ENCODE peak calls at places on chromosomes 5 and 9, in five cellular contexts. N is gastrocnemius medialis, C is lower leg skin, U is fibroblast of pulmonary artery, Z is tibial nerve. M is an unnamed sample.

GRCh38 chr5:39501403-39501802 is 76.6 kb upstream of the DAB2 start:
- DNase-seq in N (no peak), C (no peak), U (peak; percentile 81), Z (peak; percentile 54), M (peak; percentile 48)

GRCh38 chr9:135105938-135106491 is 18.5 kb downstream of the OLFM1 start:
- DNase-seq in N (no peak), C (no peak), U (no peak), Z (no peak), M (no peak)

GRCh38 chr9:85508616-85509015 is 233.1 kb downstream of the AGTPBP1 start:
- DNase-seq in N (no peak), C (no peak), U (peak; percentile 17), Z (no peak), M (no peak)

GRCh38 chr5:154268073-154268472 is 77.5 kb downstream of the GALNT10 start:
- DNase-seq in N (no peak), C (no peak), U (no peak), Z (no peak), M (no peak)

GRCh38 chr5:160339406-160340140 is 27.2 kb upstream of the CCNJL start:
- DNase-seq in N (no peak), C (no peak), U (no peak), Z (no peak), M (no peak)

GRCh38 chr9:129397335-129397734 is 219.3 kb upstream of the IER5L start:
- DNase-seq in N (no peak), C (no peak), U (no peak), Z (no peak), M (no peak)

GRCh38 chr5:96235008-96235910 is 197.8 kb downstream of the PCSK1 start:
- DNase-seq in N (no peak), C (no peak), U (no peak), Z (no peak), M (no peak)

GRCh38 chr5:157592594-157592993 is 17.0 kb upstream of the ADAM19 start:
- DNase-seq in N (no peak), C (no peak), U (no peak), Z (no peak), M (no peak)

GRCh38 chr5:15598294-15598902 is 98.4 kb downstream of the FBXL7 start:
- DNase-seq in N (no peak), C (no peak), U (no peak), Z (peak; percentile 15), M (no peak)

GRCh38 chr5:40616791-40617190 is 62.9 kb upstream of the PTGER4 start:
- DNase-seq in N (no peak), C (no peak), U (no peak), Z (no peak), M (no peak)

GRCh38 chr9:36970007-36970888 is 63.8 kb downstream of the PAX5 start:
- DNase-seq in N (no peak), C (peak; percentile 78), U (no peak), Z (no peak), M (no peak)

GRCh38 chr9:128394404-128395168 is 23.4 kb downstream of the URM1 start:
- DNase-seq in N (no peak), C (no peak), U (no peak), Z (no peak), M (no peak)

GRCh38 chr5:62729662-62730061 is 151.0 kb downstream of the LRRC70 start:
- DNase-seq in N (no peak), C (no peak), U (no peak), Z (no peak), M (no peak)

GRCh38 chr5:54173251-54173650 is 137.1 kb downstream of the ARL15 start:
- DNase-seq in N (no peak), C (no peak), U (no peak), Z (no peak), M (no peak)

GRCh38 chr5:81751836-81752643 is 1.1 kb upstream of the SSBP2 start:
- DNase-seq in N (no peak), C (peak; percentile 89), U (no peak), Z (peak; percentile 55), M (no peak)

GRCh38 chr9:84620338-84620737 is 49.2 kb upstream of the NTRK2 start:
- DNase-seq in N (no peak), C (no peak), U (no peak), Z (no peak), M (no peak)

GRCh38 chr5:16819522-16820167 is 116.4 kb downstream of the MYO10 start:
- DNase-seq in N (no peak), C (no peak), U (peak; percentile 66), Z (no peak), M (no peak)

GRCh38 chr5:2188137-2188536 is 305.4 kb upstream of the IRX4 start:
- DNase-seq in N (no peak), C (no peak), U (no peak), Z (no peak), M (no peak)

GRCh38 chr5:167485395-167485794 is 806.0 kb upstream of the WWC1 start:
- DNase-seq in N (no peak), C (no peak), U (no peak), Z (no peak), M (no peak)

GRCh38 chr5:124395287-124395686 is 351.2 kb downstream of the ZNF608 start:
- DNase-seq in N (peak; percentile 8), C (no peak), U (no peak), Z (no peak), M (no peak)

GRCh38 chr5:157198277-157199058 is 17.8 kb downstream of the ITK start:
- DNase-seq in N (no peak), C (no peak), U (no peak), Z (no peak), M (no peak)

GRCh38 chr9:113563856-113564514 is 100.5 kb downstream of the RGS3 start:
- DNase-seq in N (no peak), C (peak; percentile 82), U (no peak), Z (no peak), M (peak; percentile 11)

GRCh38 chr9:36948051-36948450 is 86.0 kb downstream of the PAX5 start:
- DNase-seq in N (no peak), C (peak; percentile 68), U (no peak), Z (no peak), M (no peak)

GRCh38 chr5:179241175-179241574 is 104.1 kb downstream of the ADAMTS2 start:
- DNase-seq in N (no peak), C (peak; percentile 81), U (no peak), Z (peak; percentile 46), M (no peak)

GRCh38 chr5:72503888-72504491 is 3.2 kb downstream of the ZNF366 start:
- DNase-seq in N (no peak), C (no peak), U (peak; percentile 50), Z (no peak), M (no peak)

GRCh38 chr9:98256632-98257218 is 1.3 kb upstream of the TBC1D2 start:
- DNase-seq in N (no peak), C (no peak), U (no peak), Z (no peak), M (no peak)

GRCh38 chr9:133118179-133118520 is 2.9 kb downstream of the RALGDS start:
- DNase-seq in N (no peak), C (no peak), U (no peak), Z (no peak), M (no peak)

GRCh38 chr9:676780-677458 is 164.6 kb upstream of the DMRT1 start:
- DNase-seq in N (no peak), C (no peak), U (no peak), Z (no peak), M (no peak)

DNA sequence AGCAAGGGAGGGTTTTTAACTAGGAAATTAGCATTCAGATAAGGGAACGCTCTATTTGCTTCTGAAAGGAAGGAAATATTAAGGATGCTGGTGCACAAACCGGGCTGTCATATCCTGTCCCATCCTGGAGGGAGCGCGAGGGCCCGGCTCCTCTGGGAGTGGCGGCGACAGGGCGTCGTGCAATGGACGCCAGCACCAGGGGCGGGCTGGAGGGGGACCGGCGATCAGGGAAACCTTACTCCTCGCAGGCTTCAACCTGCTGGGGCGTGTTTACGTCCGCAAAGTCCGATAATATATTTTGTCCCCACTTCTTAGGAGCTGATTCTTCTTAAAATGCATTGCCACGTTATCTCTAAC is 197.1 kb upstream of the TBCA start:
- DNase-seq in N (no peak), C (no peak), U (no peak), Z (no peak), M (no peak)
- TF ChIP-seq CTCF in N (no peak), C (no peak), U (no peak), Z (no peak), M (no peak)

GRCh38 chr9:13689925-13690324 is 410.4 kb upstream of the MPDZ start:
- DNase-seq in N (peak; percentile 27), C (no peak), U (no peak), Z (no peak), M (no peak)

GRCh38 chr9:13690595-13690994 is 411.1 kb upstream of the MPDZ start:
- DNase-seq in N (no peak), C (no peak), U (no peak), Z (no peak), M (no peak)

GRCh38 chr9:13688223-13688989 is 408.9 kb upstream of the MPDZ start:
- DNase-seq in N (no peak), C (no peak), U (peak; percentile 13), Z (no peak), M (no peak)

GRCh38 chr9:13688990-13689600 is 409.6 kb upstream of the MPDZ start:
- DNase-seq in N (no peak), C (no peak), U (peak; percentile 68), Z (no peak), M (no peak)
- TF ChIP-seq CTCF in N (peak; percentile 39), C (no peak), U (peak; percentile 67), Z (no peak), M (no peak)

GRCh38 chr9:105445203-105445881 is 2.5 kb upstream of the FSD1L start:
- DNase-seq in N (peak; percentile 88), C (no peak), U (no peak), Z (no peak), M (no peak)

GRCh38 chr9:105444130-105444529 is 3.7 kb upstream of the FSD1L start:
- DNase-seq in N (peak; percentile 32), C (no peak), U (no peak), Z (no peak), M (no peak)

GRCh38 chr9:105447386-105447813 is 434 bp upstream of the FSD1L start:
- DNase-seq in N (no peak), C (no peak), U (no peak), Z (no peak), M (no peak)

GRCh38 chr9:105449081-105449480 is 1.2 kb downstream of the FSD1L start:
- DNase-seq in N (no peak), C (no peak), U (no peak), Z (no peak), M (no peak)

GRCh38 chr9:105447814-105448812 is at the start of gene FSD1L:
- DNase-seq in N (peak; percentile 88), C (peak; percentile 98), U (peak; percentile 96), Z (peak; percentile 75), M (peak; percentile 67)
- TF ChIP-seq CTCF in N (peak; percentile 32), C (no peak), U (peak; percentile 58), Z (peak; percentile 26), M (no peak)

DNA sequence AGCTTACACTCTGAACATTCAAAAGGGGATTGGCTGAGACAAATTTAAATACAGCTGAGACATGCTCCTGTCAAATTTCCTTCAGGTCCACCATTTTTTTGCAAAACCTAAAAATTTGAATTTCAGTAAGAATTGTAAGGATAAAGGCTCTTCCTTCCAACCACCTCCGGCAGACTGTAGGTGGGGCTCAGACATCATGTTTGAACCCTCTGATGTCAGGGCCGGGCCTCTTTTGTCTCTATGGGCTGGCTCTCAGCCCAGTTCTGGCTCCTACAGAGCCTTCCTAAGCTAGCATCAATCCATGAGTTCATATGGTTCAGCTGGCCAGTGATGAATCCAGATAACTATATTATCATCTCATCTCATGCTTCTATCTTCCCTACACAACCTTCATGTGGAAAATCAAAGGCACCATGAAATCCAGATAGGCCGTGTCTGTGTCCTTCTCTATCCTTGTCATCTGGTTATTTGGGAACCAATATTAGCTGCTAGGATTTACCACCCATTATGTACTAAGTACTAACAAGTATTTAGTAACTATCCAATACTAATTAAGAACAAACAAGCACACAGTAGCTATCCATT is 44.2 kb downstream of the NIPSNAP3B start:
- DNase-seq in N (no peak), C (no peak), U (peak; percentile 64), Z (no peak), M (no peak)
- TF ChIP-seq CTCF in N (peak; percentile 25), C (no peak), U (peak; percentile 34), Z (no peak), M (no peak)

M was measured in omental fat pad.